ENCODE peak calls at places on chromosomes 11 and 22, in four cellular contexts. One of them, this sample, is unnamed.

GRCh38 chr22:36360871-36361383 is 26.8 kb downstream of the MYH9 start:
- DNase-seq in SJSA1: peak
- DNase-seq in ovary: no peak
- DNase-seq in psoas muscle: no peak
- DNase-seq in this sample: no peak

GRCh38 chr22:48185656-48186055 is 1423.2 kb downstream of the TBC1D22A start:
- DNase-seq in psoas muscle: no peak
- DNase-seq in SJSA1: no peak
- DNase-seq in ovary: no peak
- DNase-seq in this sample: no peak

GRCh38 chr11:106238704-106239360 is 161.4 kb downstream of the AASDHPPT start:
- DNase-seq in psoas muscle: no peak
- DNase-seq in ovary: no peak
- DNase-seq in SJSA1: no peak
- DNase-seq in this sample: no peak

GRCh38 chr22:17057959-17058814 is 26.6 kb upstream of the IL17RA start:
- DNase-seq in ovary: peak
- DNase-seq in psoas muscle: peak
- DNase-seq in SJSA1: peak
- DNase-seq in this sample: peak

GRCh38 chr22:28600546-28601143 is 79.0 kb downstream of the TTC28 start:
- DNase-seq in ovary: no peak
- DNase-seq in SJSA1: peak
- DNase-seq in psoas muscle: no peak
- DNase-seq in this sample: no peak

GRCh38 chr11:82720267-82720666 is 13.4 kb downstream of the FAM181B start:
- DNase-seq in ovary: no peak
- DNase-seq in psoas muscle: no peak
- DNase-seq in SJSA1: no peak
- DNase-seq in this sample: no peak

GRCh38 chr22:38413085-38414008 is 41.7 kb downstream of the KCNJ4 start:
- DNase-seq in psoas muscle: peak
- DNase-seq in SJSA1: no peak
- DNase-seq in ovary: peak
- DNase-seq in this sample: no peak

GRCh38 chr11:103257360-103257759 is 148.1 kb downstream of the DYNC2H1 start:
- DNase-seq in SJSA1: no peak
- DNase-seq in ovary: no peak
- DNase-seq in psoas muscle: no peak
- DNase-seq in this sample: no peak

GRCh38 chr22:37472418-37473006 is 13.7 kb downstream of the MFNG start:
- DNase-seq in psoas muscle: no peak
- DNase-seq in ovary: no peak
- DNase-seq in SJSA1: no peak
- DNase-seq in this sample: no peak

GRCh38 chr11:63532799-63533475 is 3.7 kb upstream of the PLAAT4 start:
- DNase-seq in SJSA1: no peak
- DNase-seq in psoas muscle: no peak
- DNase-seq in ovary: no peak
- DNase-seq in this sample: no peak

GRCh38 chr22:42418811-42419243 is 13.4 kb downstream of the NFAM1 start:
- DNase-seq in SJSA1: no peak
- DNase-seq in psoas muscle: no peak
- DNase-seq in ovary: no peak
- DNase-seq in this sample: no peak

GRCh38 chr11:67056640-67057409 is at the start of gene RHOD:
- DNase-seq in ovary: peak
- DNase-seq in psoas muscle: no peak
- DNase-seq in SJSA1: no peak
- DNase-seq in this sample: no peak

GRCh38 chr11:100072131-100072530 is 615.0 kb upstream of the ARHGAP42 start:
- DNase-seq in SJSA1: no peak
- DNase-seq in ovary: no peak
- DNase-seq in psoas muscle: no peak
- DNase-seq in this sample: no peak

GRCh38 chr22:44668190-44668885 is 33.7 kb upstream of the PRR5 start:
- DNase-seq in SJSA1: no peak
- DNase-seq in psoas muscle: peak
- DNase-seq in ovary: peak
- DNase-seq in this sample: no peak

GRCh38 chr22:44667276-44667675 is 34.7 kb upstream of the PRR5 start:
- DNase-seq in ovary: peak
- DNase-seq in psoas muscle: peak
- DNase-seq in SJSA1: no peak
- DNase-seq in this sample: no peak

GRCh38 chr22:44666207-44666585 is 35.8 kb upstream of the PRR5 start:
- DNase-seq in ovary: no peak
- DNase-seq in SJSA1: no peak
- DNase-seq in psoas muscle: no peak
- DNase-seq in this sample: no peak

GRCh38 chr22:44668886-44669724 is 32.9 kb upstream of the PRR5 start:
- DNase-seq in psoas muscle: peak
- DNase-seq in SJSA1: no peak
- DNase-seq in ovary: peak
- DNase-seq in this sample: no peak

GRCh38 chr22:44667829-44668189 is 34.2 kb upstream of the PRR5 start:
- DNase-seq in psoas muscle: peak
- DNase-seq in ovary: peak
- DNase-seq in SJSA1: no peak
- DNase-seq in this sample: no peak
- H3K27ac ChIP-seq in psoas muscle: no peak
- H3K27ac ChIP-seq in ovary: peak
- H3K27ac ChIP-seq in SJSA1: no peak
- H3K27ac ChIP-seq in this sample: no peak

GRCh38 chr22:23281053-23281405 is 100.7 kb downstream of the BCR start:
- DNase-seq in ovary: no peak
- DNase-seq in SJSA1: no peak
- DNase-seq in psoas muscle: no peak
- DNase-seq in this sample: no peak
- H3K27ac ChIP-seq in ovary: no peak
- H3K27ac ChIP-seq in SJSA1: no peak
- H3K27ac ChIP-seq in psoas muscle: no peak
- H3K27ac ChIP-seq in this sample: no peak

GRCh38 chr11:14334893-14335292 is 24.1 kb downstream of the RRAS2 start:
- DNase-seq in ovary: no peak
- DNase-seq in SJSA1: no peak
- DNase-seq in psoas muscle: no peak
- DNase-seq in this sample: no peak

GRCh38 chr11:14334193-14334592 is 24.8 kb downstream of the RRAS2 start:
- DNase-seq in SJSA1: no peak
- DNase-seq in ovary: no peak
- DNase-seq in psoas muscle: no peak
- DNase-seq in this sample: no peak

GRCh38 chr11:14335712-14336111 is 23.3 kb downstream of the RRAS2 start:
- DNase-seq in ovary: no peak
- DNase-seq in psoas muscle: no peak
- DNase-seq in SJSA1: no peak
- DNase-seq in this sample: no peak

GRCh38 chr11:14339356-14339755 is 19.6 kb downstream of the RRAS2 start:
- DNase-seq in ovary: no peak
- DNase-seq in psoas muscle: no peak
- DNase-seq in SJSA1: no peak
- DNase-seq in this sample: no peak

DNA sequence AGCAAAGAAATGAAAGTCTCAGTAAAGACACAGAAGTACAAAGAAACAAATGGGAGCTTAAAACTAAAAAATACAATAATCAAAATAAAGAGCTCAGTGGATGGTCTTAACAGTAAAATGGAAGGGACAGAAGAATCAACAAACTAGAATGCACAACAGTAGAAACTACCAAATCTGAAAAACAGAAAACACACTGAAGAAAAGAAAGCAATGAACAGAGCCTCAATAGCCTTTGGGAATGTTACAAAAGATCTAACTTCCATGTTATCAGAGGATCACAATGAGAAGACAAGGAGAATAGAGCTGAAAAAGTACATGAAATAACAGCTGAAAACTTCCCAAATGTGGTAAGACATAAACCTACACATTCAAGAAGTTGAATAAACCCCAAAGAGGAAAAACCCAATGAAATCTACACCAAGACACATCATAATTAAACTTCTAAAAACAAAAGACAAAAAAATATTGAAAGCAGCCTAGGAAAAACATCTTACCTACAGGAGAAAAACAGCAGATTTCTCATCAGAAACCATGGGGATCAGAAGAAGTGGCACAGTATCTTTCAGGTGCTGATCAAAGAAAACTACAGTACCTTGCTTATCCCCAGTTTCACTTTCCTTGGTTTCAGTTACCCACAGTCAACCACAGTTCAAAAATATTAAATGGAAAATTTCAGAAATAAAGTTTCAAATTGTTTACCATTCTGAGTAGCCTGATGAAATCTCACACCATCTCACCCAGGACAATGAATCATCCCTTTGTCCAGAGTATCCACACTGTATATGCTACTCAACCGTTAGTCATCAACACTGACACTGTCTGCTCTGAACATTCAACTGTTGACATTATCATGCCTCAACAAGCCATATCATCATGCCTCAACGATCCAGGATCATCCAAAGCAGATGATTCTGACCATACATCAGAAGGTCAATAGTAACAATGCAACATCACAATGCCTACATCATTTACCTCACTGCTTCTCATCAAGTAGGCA is 22.2 kb downstream of the RRAS2 start:
- DNase-seq in SJSA1: peak
- DNase-seq in ovary: no peak
- DNase-seq in psoas muscle: no peak
- DNase-seq in this sample: no peak
- H3K27ac ChIP-seq in SJSA1: peak
- H3K27ac ChIP-seq in ovary: no peak
- H3K27ac ChIP-seq in psoas muscle: peak
- H3K27ac ChIP-seq in this sample: no peak

GRCh38 chr11:2263724-2264360 is 6.5 kb downstream of the ASCL2 start:
- DNase-seq in SJSA1: no peak
- DNase-seq in ovary: no peak
- DNase-seq in psoas muscle: peak
- DNase-seq in this sample: no peak
- H3K27ac ChIP-seq in SJSA1: no peak
- H3K27ac ChIP-seq in ovary: no peak
- H3K27ac ChIP-seq in psoas muscle: no peak
- H3K27ac ChIP-seq in this sample: no peak

DNA sequence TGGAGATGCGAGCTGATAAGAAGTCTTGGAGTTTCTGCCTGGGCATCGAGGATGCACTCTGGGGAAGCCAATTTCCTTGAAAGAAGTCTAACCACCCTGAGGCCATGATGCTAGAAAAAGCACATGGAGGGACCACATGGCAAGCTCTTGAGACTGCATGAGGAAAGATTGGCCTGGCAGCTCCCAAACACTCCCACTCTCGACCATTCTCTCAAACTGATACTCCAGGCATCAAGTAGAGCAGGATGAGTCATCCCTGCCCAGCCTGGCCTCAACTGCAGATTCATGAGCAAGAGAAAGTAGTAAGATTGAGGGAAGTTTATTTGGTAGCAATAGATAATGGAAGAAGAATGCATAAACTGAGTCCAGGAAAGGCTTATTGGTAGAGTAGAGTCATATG is 194.3 kb downstream of the KIF18A start:
- DNase-seq in ovary: no peak
- DNase-seq in psoas muscle: no peak
- DNase-seq in SJSA1: peak
- DNase-seq in this sample: no peak
- H3K27ac ChIP-seq in ovary: no peak
- H3K27ac ChIP-seq in psoas muscle: no peak
- H3K27ac ChIP-seq in SJSA1: peak
- H3K27ac ChIP-seq in this sample: no peak

DNA sequence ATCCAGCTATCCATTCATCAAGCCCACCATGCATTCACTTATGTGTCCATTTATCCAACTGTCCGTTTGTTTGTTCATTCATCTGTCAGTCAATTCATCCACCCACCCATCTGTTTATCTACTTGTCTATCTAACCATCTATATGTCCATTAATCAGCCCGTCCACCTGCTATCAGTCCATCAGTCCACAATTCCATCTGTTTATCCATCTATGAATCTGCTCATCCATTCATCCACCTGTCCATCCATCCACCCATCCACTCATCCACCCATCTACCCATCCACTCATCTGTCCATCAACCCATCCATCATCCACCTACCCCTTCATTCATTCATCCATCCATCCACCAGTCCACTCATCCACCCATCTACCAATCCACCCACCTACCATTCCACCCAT is 970 bp upstream of the SPI1 start:
- DNase-seq in SJSA1: no peak
- DNase-seq in ovary: no peak
- DNase-seq in psoas muscle: no peak
- DNase-seq in this sample: no peak
- H3K27ac ChIP-seq in SJSA1: no peak
- H3K27ac ChIP-seq in ovary: no peak
- H3K27ac ChIP-seq in psoas muscle: no peak
- H3K27ac ChIP-seq in this sample: no peak

DNA sequence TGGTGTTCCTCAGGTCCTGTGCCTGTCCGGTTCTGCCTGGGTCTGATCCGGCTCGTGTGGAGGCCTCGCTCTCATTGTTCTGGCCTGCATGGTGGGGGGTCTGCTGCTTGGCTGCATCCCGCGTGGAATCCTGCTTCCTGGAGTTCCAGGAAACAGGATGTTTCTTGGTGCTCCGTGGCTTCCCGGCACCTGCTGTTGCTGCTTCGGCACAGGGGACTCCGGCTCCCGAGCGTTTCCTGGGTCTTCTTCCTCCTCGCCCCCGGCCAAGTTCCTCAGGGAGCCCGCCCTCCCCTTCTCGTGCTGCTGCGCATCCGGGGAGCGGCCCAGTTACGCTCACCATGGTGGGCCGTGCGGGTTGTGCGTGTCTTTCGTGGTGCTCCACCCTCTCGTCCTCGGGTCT is 29.9 kb downstream of the GLB1L2 start:
- DNase-seq in ovary: peak
- DNase-seq in SJSA1: no peak
- DNase-seq in psoas muscle: peak
- DNase-seq in this sample: no peak
- H3K27ac ChIP-seq in ovary: no peak
- H3K27ac ChIP-seq in SJSA1: no peak
- H3K27ac ChIP-seq in psoas muscle: no peak
- H3K27ac ChIP-seq in this sample: no peak

This sample was measured in substantia nigra.